ENCODE peak calls at places on chromosomes 3 and 15, in four cellular contexts. One of them, this sample, is unnamed.

GRCh38 chr3:100045696-100046095 is 68.6 kb downstream of the FILIP1L start:
- DNase-seq in tibial artery: peak; percentile 77
- DNase-seq in CD4-positive, alpha-beta T cell: no peak
- DNase-seq in IMR-90: peak; percentile 99
- DNase-seq in this sample: peak; percentile 62

GRCh38 chr3:46670891-46671427 is 22.5 kb downstream of the ALS2CL start:
- DNase-seq in tibial artery: peak; percentile 39
- DNase-seq in CD4-positive, alpha-beta T cell: no peak
- DNase-seq in IMR-90: no peak
- DNase-seq in this sample: no peak

GRCh38 chr3:16060358-16060852 is 114.1 kb upstream of the GALNT15 start:
- DNase-seq in tibial artery: peak; percentile 89
- DNase-seq in CD4-positive, alpha-beta T cell: no peak
- DNase-seq in IMR-90: peak; percentile 100
- DNase-seq in this sample: peak; percentile 56

GRCh38 chr15:96268421-96269204 is 61.9 kb upstream of the NR2F2 start:
- DNase-seq in tibial artery: no peak
- DNase-seq in CD4-positive, alpha-beta T cell: no peak
- DNase-seq in IMR-90: peak; percentile 66
- DNase-seq in this sample: no peak

GRCh38 chr3:185820973-185821758 is 3.7 kb downstream of the IGF2BP2 start:
- DNase-seq in tibial artery: no peak
- DNase-seq in CD4-positive, alpha-beta T cell: no peak
- DNase-seq in IMR-90: peak; percentile 95
- DNase-seq in this sample: no peak

GRCh38 chr3:127556565-127556964 is 34.0 kb downstream of the TPRA1 start:
- DNase-seq in tibial artery: no peak
- DNase-seq in CD4-positive, alpha-beta T cell: no peak
- DNase-seq in IMR-90: no peak
- DNase-seq in this sample: no peak

GRCh38 chr3:186821429-186822367 is 15.4 kb upstream of the RFC4 start:
- DNase-seq in tibial artery: no peak
- DNase-seq in CD4-positive, alpha-beta T cell: no peak
- DNase-seq in IMR-90: peak; percentile 83
- DNase-seq in this sample: no peak

GRCh38 chr3:67349551-67350174 is 304.7 kb downstream of the SUCLG2 start:
- DNase-seq in tibial artery: no peak
- DNase-seq in CD4-positive, alpha-beta T cell: no peak
- DNase-seq in IMR-90: peak; percentile 15
- DNase-seq in this sample: no peak

GRCh38 chr3:14925729-14926591 is 21.4 kb upstream of the NR2C2 start:
- DNase-seq in tibial artery: no peak
- DNase-seq in CD4-positive, alpha-beta T cell: no peak
- DNase-seq in IMR-90: peak; percentile 71
- DNase-seq in this sample: no peak

GRCh38 chr3:55823001-55823400 is 335.9 kb upstream of the WNT5A start:
- DNase-seq in tibial artery: no peak
- DNase-seq in CD4-positive, alpha-beta T cell: no peak
- DNase-seq in IMR-90: no peak
- DNase-seq in this sample: no peak

GRCh38 chr15:98745650-98746374 is 97.5 kb downstream of the IGF1R start:
- DNase-seq in tibial artery: no peak
- DNase-seq in CD4-positive, alpha-beta T cell: no peak
- DNase-seq in IMR-90: peak; percentile 57
- DNase-seq in this sample: no peak

GRCh38 chr3:188367741-188368140 is 213.8 kb downstream of the LPP start:
- DNase-seq in tibial artery: no peak
- DNase-seq in CD4-positive, alpha-beta T cell: no peak
- DNase-seq in IMR-90: no peak
- DNase-seq in this sample: no peak

GRCh38 chr3:46852329-46852720 is 10.9 kb downstream of the MYL3 start:
- DNase-seq in tibial artery: no peak
- DNase-seq in CD4-positive, alpha-beta T cell: no peak
- DNase-seq in IMR-90: no peak
- DNase-seq in this sample: peak; percentile 9

GRCh38 chr15:101043911-101044624 is 124.9 kb downstream of the LRRK1 start:
- DNase-seq in tibial artery: peak; percentile 25
- DNase-seq in CD4-positive, alpha-beta T cell: no peak
- DNase-seq in IMR-90: no peak
- DNase-seq in this sample: no peak

GRCh38 chr3:11507719-11508118 is 136.0 kb downstream of the VGLL4 start:
- DNase-seq in tibial artery: no peak
- DNase-seq in CD4-positive, alpha-beta T cell: no peak
- DNase-seq in IMR-90: peak; percentile 59
- DNase-seq in this sample: no peak
- H3K27ac ChIP-seq in tibial artery: peak overlapping the region; percentile 85
- H3K27ac ChIP-seq in CD4-positive, alpha-beta T cell: no peak overlapping the region
- H3K27ac ChIP-seq in IMR-90: peak overlapping the region; percentile 78
- H3K27ac ChIP-seq in this sample: peak overlapping the region; percentile 90

DNA sequence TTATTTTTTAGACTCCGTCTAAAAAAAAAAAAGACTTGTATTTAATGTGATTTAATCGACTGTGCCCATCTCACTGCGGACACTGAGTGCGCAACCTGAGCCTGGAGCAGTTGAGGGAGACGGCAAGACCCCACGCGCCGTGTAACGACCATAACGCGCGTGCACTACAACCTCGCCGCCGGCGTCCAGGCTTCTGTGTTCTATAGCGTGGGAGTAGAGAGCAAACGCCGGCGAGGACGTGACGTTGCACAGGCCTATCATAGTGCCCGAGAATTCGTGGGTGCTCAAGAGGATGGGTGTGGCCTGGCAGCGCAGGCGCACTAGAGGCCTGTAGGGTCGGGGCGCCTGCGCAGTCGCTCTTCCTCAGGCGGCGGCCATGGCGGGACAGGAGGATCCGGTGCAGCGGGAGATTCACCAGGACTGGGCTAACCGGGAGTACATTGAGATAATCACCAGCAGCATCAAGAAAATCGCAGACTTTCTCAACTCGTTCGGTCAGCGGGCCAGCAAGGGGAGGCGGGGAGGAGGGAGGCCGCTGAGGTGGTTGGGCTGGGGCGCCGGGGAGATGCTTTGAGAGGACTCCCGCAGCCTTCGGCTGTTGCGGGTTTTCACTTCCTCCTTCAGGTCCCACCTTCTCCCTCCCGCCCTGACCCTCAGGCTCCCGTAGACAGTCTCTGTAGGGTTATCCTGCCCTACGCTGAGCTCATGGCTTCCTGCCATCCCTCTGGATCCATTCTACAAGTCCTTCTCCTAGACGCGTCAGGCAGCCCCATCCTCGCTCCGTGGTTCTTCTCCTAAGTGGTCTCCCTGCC is at the start of gene BRK1:
- DNase-seq in tibial artery: peak; percentile 96
- DNase-seq in CD4-positive, alpha-beta T cell: peak; percentile 90
- DNase-seq in IMR-90: peak; percentile 97
- DNase-seq in this sample: peak; percentile 97
- H3K27ac ChIP-seq in tibial artery: peak within 1 kb of the TSS; percentile 88
- H3K27ac ChIP-seq in CD4-positive, alpha-beta T cell: peak within 1 kb of the TSS; percentile 64
- H3K27ac ChIP-seq in IMR-90: peak within 1 kb of the TSS; percentile 95
- H3K27ac ChIP-seq in this sample: peak within 1 kb of the TSS; percentile 55

GRCh38 chr3:141402476-141403171 is 34.3 kb downstream of the ZBTB38 start:
- DNase-seq in tibial artery: peak; percentile 89
- DNase-seq in CD4-positive, alpha-beta T cell: peak; percentile 45
- DNase-seq in IMR-90: peak; percentile 78
- DNase-seq in this sample: peak; percentile 83
- H3K27ac ChIP-seq in tibial artery: peak overlapping the region; percentile 96
- H3K27ac ChIP-seq in CD4-positive, alpha-beta T cell: peak overlapping the region; percentile 46
- H3K27ac ChIP-seq in IMR-90: peak overlapping the region; percentile 100
- H3K27ac ChIP-seq in this sample: peak overlapping the region; percentile 99

DNA sequence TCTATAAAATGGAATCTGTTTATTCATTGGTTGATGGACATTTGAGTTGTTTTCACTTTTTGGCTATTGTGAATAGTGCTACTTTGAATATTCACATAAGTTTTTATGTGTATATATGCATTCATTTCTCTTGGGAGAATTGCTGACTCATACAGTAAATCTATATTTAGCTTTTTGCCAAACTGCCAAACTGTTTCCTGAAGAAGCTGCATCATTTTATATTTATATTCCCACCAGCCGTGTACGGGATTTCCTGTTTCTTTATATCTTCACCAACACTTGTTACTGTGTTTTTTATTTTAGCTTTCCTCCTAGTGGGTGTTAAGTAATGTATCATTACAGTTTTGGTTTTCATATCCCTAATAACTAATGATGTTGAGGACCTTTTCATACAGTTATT is 12.5 kb upstream of the TCAIM start:
- DNase-seq in tibial artery: no peak
- DNase-seq in CD4-positive, alpha-beta T cell: no peak
- DNase-seq in IMR-90: peak; percentile 55
- DNase-seq in this sample: no peak
- H3K27ac ChIP-seq in tibial artery: no peak overlapping the region
- H3K27ac ChIP-seq in CD4-positive, alpha-beta T cell: no peak overlapping the region
- H3K27ac ChIP-seq in IMR-90: no peak overlapping the region
- H3K27ac ChIP-seq in this sample: no peak overlapping the region

GRCh38 chr3:129318921-129319320 is 40.3 kb downstream of the HMCES start:
- DNase-seq in tibial artery: no peak
- DNase-seq in CD4-positive, alpha-beta T cell: no peak
- DNase-seq in IMR-90: no peak
- DNase-seq in this sample: no peak

GRCh38 chr3:129317876-129318275 is 39.2 kb downstream of the HMCES start:
- DNase-seq in tibial artery: no peak
- DNase-seq in CD4-positive, alpha-beta T cell: no peak
- DNase-seq in IMR-90: no peak
- DNase-seq in this sample: no peak

GRCh38 chr3:129316121-129317013 is 37.7 kb downstream of the HMCES start:
- DNase-seq in tibial artery: peak; percentile 91
- DNase-seq in CD4-positive, alpha-beta T cell: peak; percentile 84
- DNase-seq in IMR-90: peak; percentile 76
- DNase-seq in this sample: peak; percentile 90

GRCh38 chr3:129315386-129315991 is 36.8 kb downstream of the HMCES start:
- DNase-seq in tibial artery: peak; percentile 79
- DNase-seq in CD4-positive, alpha-beta T cell: peak; percentile 44
- DNase-seq in IMR-90: peak; percentile 21
- DNase-seq in this sample: peak; percentile 38

DNA sequence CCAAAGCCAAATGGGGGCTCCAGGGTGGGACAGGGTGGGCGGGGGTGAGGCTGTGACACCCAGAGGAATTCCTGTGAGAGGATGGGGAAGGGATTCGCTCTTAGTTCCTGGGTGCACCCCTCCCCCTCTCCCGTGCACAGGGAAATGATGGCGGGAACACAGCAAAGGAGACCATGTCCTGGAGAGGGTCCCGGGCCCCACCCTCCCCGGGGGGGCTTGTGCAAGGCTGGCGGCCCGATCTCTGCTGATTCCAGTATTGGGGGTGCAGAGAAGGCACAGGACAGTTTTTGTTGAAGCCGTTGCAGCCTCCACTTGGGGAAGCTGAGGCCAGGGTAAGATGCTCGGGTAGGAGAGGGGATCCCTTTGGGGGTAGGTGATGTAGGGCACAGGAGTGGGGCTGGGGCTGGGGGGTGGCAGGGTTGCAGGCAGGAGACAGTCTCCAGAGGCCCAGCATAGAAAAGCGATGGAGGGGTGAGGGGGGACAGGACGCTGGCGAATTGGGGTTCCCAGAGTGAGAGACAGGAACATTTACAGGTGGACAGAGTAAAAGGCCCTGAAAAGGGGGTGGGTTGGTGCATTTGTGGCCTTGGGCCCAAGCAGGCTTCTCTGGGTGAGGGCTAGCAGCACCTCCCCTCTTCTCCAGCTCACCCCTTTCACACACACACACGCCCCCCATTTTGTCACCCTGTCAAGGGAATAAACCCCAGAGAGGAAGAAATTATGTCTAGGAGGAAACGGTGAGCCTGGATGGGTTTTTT is 38.5 kb downstream of the HMCES start:
- DNase-seq in tibial artery: peak; percentile 51
- DNase-seq in CD4-positive, alpha-beta T cell: no peak
- DNase-seq in IMR-90: no peak
- DNase-seq in this sample: no peak
- H3K27ac ChIP-seq in tibial artery: peak overlapping the region; percentile 90
- H3K27ac ChIP-seq in CD4-positive, alpha-beta T cell: no peak overlapping the region
- H3K27ac ChIP-seq in IMR-90: peak overlapping the region; percentile 73
- H3K27ac ChIP-seq in this sample: peak overlapping the region; percentile 89

GRCh38 chr15:73633991-73634495 is 854 bp upstream of the NPTN start:
- DNase-seq in tibial artery: no peak
- DNase-seq in CD4-positive, alpha-beta T cell: no peak
- DNase-seq in IMR-90: peak; percentile 96
- DNase-seq in this sample: no peak

GRCh38 chr15:73630796-73631471 is 2.3 kb downstream of the NPTN start:
- DNase-seq in tibial artery: no peak
- DNase-seq in CD4-positive, alpha-beta T cell: no peak
- DNase-seq in IMR-90: no peak
- DNase-seq in this sample: no peak

GRCh38 chr15:73631915-73632669 is 1.1 kb downstream of the NPTN start:
- DNase-seq in tibial artery: peak; percentile 80
- DNase-seq in CD4-positive, alpha-beta T cell: no peak
- DNase-seq in IMR-90: peak; percentile 59
- DNase-seq in this sample: peak; percentile 61

GRCh38 chr15:73632670-73633058 is 525 bp downstream of the NPTN start:
- DNase-seq in tibial artery: no peak
- DNase-seq in CD4-positive, alpha-beta T cell: no peak
- DNase-seq in IMR-90: no peak
- DNase-seq in this sample: peak; percentile 24

DNA sequence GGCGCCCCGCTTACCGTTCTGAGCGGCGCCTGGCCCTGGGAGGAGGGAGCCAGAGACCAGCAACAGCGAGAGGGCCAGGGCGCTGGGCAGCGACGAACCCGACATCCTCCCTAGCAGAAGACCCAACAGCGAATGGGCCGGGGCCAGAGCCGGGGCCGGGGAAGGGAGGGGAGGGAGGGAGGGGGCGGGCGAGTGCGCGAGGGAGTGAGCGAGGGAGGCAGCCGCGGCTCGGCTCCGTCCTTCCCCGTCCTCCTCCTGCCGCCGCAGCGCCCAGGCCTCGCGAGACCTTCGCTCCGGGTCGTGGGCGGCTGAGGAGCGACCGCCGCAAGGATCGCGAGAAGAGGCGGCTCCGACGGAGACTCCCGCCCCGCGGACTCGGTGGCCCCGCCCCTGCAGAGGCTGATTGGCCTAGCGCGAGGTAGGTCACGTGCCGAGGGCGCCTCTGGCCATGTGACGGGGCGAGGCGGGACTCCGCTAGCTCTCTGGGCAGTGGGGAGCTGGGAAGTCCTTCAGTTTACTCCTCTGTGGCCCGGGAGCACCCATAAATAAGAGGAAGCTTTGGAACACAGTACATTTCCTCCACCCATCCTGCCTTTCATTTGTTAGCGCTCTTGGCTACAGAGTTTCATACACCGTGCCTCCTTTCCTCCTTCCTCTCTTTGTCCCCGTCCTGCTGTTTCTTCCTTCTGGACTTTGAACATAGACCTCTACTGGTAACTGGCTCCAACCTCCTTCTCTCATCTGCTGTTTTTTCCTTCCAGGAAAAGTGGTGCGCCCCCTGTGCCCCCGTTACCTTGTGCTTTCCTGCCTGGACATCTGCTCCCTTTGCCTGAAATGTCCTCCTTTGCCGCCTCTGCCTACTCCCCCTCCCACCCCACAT is at the start of gene NPTN:
- DNase-seq in tibial artery: peak; percentile 99
- DNase-seq in CD4-positive, alpha-beta T cell: peak; percentile 98
- DNase-seq in IMR-90: peak; percentile 96
- DNase-seq in this sample: peak; percentile 98
- H3K27ac ChIP-seq in tibial artery: peak within 1 kb of the TSS; percentile 100
- H3K27ac ChIP-seq in CD4-positive, alpha-beta T cell: peak within 1 kb of the TSS; percentile 8
- H3K27ac ChIP-seq in IMR-90: peak within 1 kb of the TSS; percentile 95
- H3K27ac ChIP-seq in this sample: peak within 1 kb of the TSS; percentile 99